ENCODE peak calls at places on chromosomes 3 and 15, in five cellular contexts. Z is stimulated activated naive CD4-positive, alpha-beta T cell; A is DMS153; K is stimulated activated effector memory CD8-positive, alpha-beta T cell treated with anti-CD3 and anti-CD28 coated beads, Interleukin-12 subunit alpha, Interleukin-12 subunit beta, amount 100 ng/mL, for 72 hours; F is HFFc6. G is an unnamed sample.

GRCh38 chr3:4581452-4581851 is 88.3 kb downstream of the ITPR1 start:
- DNase-seq in A (no peak), K (no peak), Z (no peak), F (no peak), G (no peak)

GRCh38 chr3:172323894-172324590 is 124.2 kb downstream of the GHSR start:
- DNase-seq in K (no peak), F (no peak), Z (no peak), A (no peak), G (no peak)

GRCh38 chr3:189324538-189325138 is 152.9 kb downstream of the TPRG1 start:
- DNase-seq in A (peak; percentile 98), Z (peak; percentile 73), F (peak; percentile 71), K (peak; percentile 86), G (peak; percentile 84)

GRCh38 chr3:47225310-47225906 is 57.2 kb downstream of the KIF9 start:
- DNase-seq in A (no peak), Z (no peak), K (no peak), F (no peak), G (no peak)

GRCh38 chr3:122688996-122689395 is 8.4 kb downstream of the PARP14 start:
- DNase-seq in K (no peak), A (no peak), F (peak; percentile 9), Z (no peak), G (no peak)

GRCh38 chr3:39216176-39216790 is 23.9 kb upstream of the XIRP1 start:
- DNase-seq in Z (no peak), K (no peak), F (no peak), A (no peak), G (no peak)

GRCh38 chr3:32586361-32586760 is 15.7 kb upstream of the DYNC1LI1 start:
- DNase-seq in K (no peak), A (no peak), Z (no peak), F (no peak), G (no peak)

GRCh38 chr3:37952564-37952963 is 38.0 kb upstream of the VILL start:
- DNase-seq in A (no peak), F (no peak), Z (no peak), K (no peak), G (no peak)

GRCh38 chr3:184466413-184466960 is 86.6 kb downstream of the CHRD start:
- DNase-seq in K (no peak), F (no peak), Z (no peak), A (no peak), G (no peak)

GRCh38 chr3:70096376-70097055 is 97.0 kb downstream of the SAMMSON start:
- DNase-seq in Z (no peak), F (no peak), K (no peak), A (no peak), G (no peak)

GRCh38 chr3:149466192-149466591 is 8.3 kb upstream of the TM4SF4 start:
- DNase-seq in A (no peak), Z (no peak), K (no peak), F (peak; percentile 78), G (no peak)

GRCh38 chr15:31024330-31024729 is 32.9 kb upstream of the MTMR10 start:
- DNase-seq in Z (no peak), A (no peak), F (peak; percentile 93), K (no peak), G (no peak)

GRCh38 chr3:187845826-187846225 is 100.6 kb upstream of the BCL6 start:
- DNase-seq in A (no peak), Z (no peak), K (no peak), F (no peak), G (no peak)

GRCh38 chr3:80391573-80391972 is 623.8 kb upstream of the ROBO1 start:
- DNase-seq in K (no peak), F (no peak), Z (no peak), A (no peak), G (no peak)

GRCh38 chr15:78906310-78906608 is 33.6 kb downstream of the MORF4L1 start:
- DNase-seq in F (peak; percentile 91), A (no peak), K (no peak), Z (no peak), G (no peak)

GRCh38 chr15:64180235-64180824 is 17.5 kb upstream of the PPIB start:
- DNase-seq in A (no peak), K (no peak), Z (no peak), F (no peak), G (no peak)

GRCh38 chr3:122578110-122578740 is 775 bp downstream of the PARP15 start:
- DNase-seq in K (no peak), Z (no peak), F (no peak), A (no peak), G (no peak)

GRCh38 chr3:55974421-55974820 is 487.3 kb upstream of the WNT5A start:
- DNase-seq in Z (no peak), K (no peak), F (no peak), A (no peak), G (no peak)

GRCh38 chr3:28867836-28868235 is 413.0 kb upstream of the RBMS3 start:
- DNase-seq in F (no peak), A (no peak), K (no peak), Z (no peak), G (peak; percentile 37)

GRCh38 chr3:67691207-67691606 is 36.8 kb upstream of the SUCLG2 start:
- DNase-seq in K (no peak), Z (no peak), A (no peak), F (no peak), G (no peak)

GRCh38 chr3:49134471-49135265 is 1.8 kb upstream of the LAMB2 start:
- DNase-seq in A (no peak), Z (no peak), K (no peak), F (no peak), G (no peak)

GRCh38 chr15:36401586-36401966 is 177.8 kb upstream of the CDIN1 start:
- DNase-seq in A (no peak), Z (no peak), F (no peak), K (no peak), G (no peak)

GRCh38 chr15:93982226-93982641 is 249.1 kb upstream of the MCTP2 start:
- DNase-seq in K (no peak), Z (no peak), F (no peak), A (no peak), G (no peak)

GRCh38 chr3:53150247-53151085 is 10.5 kb upstream of the PRKCD start:
- DNase-seq in A (no peak), F (peak; percentile 35), Z (no peak), K (no peak), G (no peak)

G was measured in NCI-H748 treated with DMSO at 0.1 percent for 48 hours.